ENCODE peak calls at places on chromosomes 3 and 15, in six cellular contexts. E, X, C, B, J and V are unnamed samples.

GRCh38 chr15:28934645-28935044 is 48.9 kb downstream of the APBA2 start:
- DNase-seq in E (no peak), C (no peak), B (peak), X (no peak), J (no peak), V (no peak)

GRCh38 chr3:10400749-10401495 is 80.0 kb upstream of the SEC13 start:
- DNase-seq in E (no peak), B (no peak), X (no peak), J (no peak), C (no peak), V (no peak)

GRCh38 chr15:91919014-91919534 is 65.6 kb downstream of the SLCO3A1 start:
- DNase-seq in B (no peak), X (no peak), E (no peak), J (no peak), C (no peak), V (no peak)

GRCh38 chr3:182789371-182789770 is 3.9 kb upstream of the ATP11B start:
- DNase-seq in B (no peak), J (no peak), X (no peak), E (no peak), C (peak), V (no peak)

GRCh38 chr3:18424213-18424861 is 802 bp downstream of the SATB1 start:
- DNase-seq in B (peak), E (no peak), J (no peak), X (no peak), C (peak), V (no peak)

GRCh38 chr3:123089611-123090301 is 22.9 kb downstream of the PDIA5 start:
- DNase-seq in J (no peak), X (no peak), E (no peak), C (peak), B (peak), V (no peak)

GRCh38 chr15:43292375-43293078 is 25.8 kb upstream of the TGM5 start:
- DNase-seq in J (no peak), C (no peak), E (no peak), X (no peak), B (no peak), V (no peak)

GRCh38 chr3:124811441-124811840 is 75.7 kb downstream of the ITGB5 start:
- DNase-seq in X (no peak), B (no peak), E (no peak), C (no peak), J (no peak), V (no peak)

GRCh38 chr15:64045106-64045435 is 1.2 kb downstream of the DAPK2 start:
- DNase-seq in X (no peak), J (no peak), C (no peak), E (no peak), B (no peak), V (no peak)

DNA sequence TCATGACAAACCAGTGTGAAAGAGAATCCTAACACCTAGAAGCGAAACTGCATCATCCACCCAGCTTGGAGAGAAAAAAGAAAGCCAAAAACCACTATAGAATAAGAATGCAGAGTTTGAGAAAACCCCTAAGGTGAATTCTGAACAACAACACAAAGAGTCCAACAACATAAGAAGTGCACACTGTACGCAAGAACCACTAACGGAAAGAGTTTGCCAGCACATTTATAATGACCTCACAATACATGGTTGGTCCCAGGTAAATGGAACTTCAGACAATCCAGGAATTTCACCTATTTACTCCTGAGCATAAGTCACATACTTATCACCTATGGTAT is 128.3 kb upstream of the BHLHE40 start:
- DNase-seq in J (no peak), C (no peak), B (no peak), E (no peak), X (no peak), V (no peak)
- H3K4me3 ChIP-seq in J (no peak), C (no peak), B (no peak), E (no peak), X (no peak), V (no peak)

GRCh38 chr3:159196316-159196715 is 394.5 kb downstream of the MFSD1 start:
- DNase-seq in X (no peak), C (no peak), B (no peak), E (no peak), J (no peak), V (no peak)

DNA sequence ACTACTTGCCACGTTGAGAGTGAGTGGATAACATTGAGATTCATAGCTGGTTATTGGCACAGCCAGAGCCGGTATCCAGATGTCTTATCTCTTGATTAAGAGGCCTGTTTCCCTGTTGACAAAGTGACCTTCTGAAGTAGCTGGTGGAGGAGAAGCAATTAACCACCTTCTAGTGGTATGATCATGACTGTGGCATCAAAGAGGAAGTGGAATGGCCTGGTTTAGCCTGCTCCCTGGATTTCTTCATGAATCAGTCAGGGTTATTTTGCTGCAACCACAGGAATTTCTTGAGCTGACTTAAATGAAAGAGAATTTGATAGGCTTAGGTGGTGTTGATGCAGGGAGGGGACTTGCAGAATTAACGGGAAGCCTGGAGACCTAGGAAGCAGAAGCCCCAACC is 398.3 kb downstream of the MFSD1 start:
- DNase-seq in J (no peak), B (no peak), X (peak), C (no peak), E (no peak), V (no peak)
- TF ChIP-seq POLR2AphosphoS5 in J (no peak), B (no peak), X (no peak), C (no peak), E (no peak), V (no peak)

GRCh38 chr15:55196011-55196410 is 730 bp downstream of the RSL24D1 start:
- DNase-seq in E (no peak), X (no peak), C (no peak), B (no peak), J (no peak), V (no peak)

GRCh38 chr15:55197719-55198118 is 978 bp upstream of the RSL24D1 start:
- DNase-seq in C (no peak), J (no peak), B (no peak), E (no peak), X (no peak), V (no peak)

GRCh38 chr15:55196458-55197361 is at the start of gene RSL24D1:
- DNase-seq in E (peak), C (peak), X (peak), J (peak), B (peak), V (peak)

GRCh38 chr15:55198706-55199105 is 2.0 kb upstream of the RSL24D1 start:
- DNase-seq in J (no peak), X (no peak), C (no peak), E (no peak), B (no peak), V (no peak)

DNA sequence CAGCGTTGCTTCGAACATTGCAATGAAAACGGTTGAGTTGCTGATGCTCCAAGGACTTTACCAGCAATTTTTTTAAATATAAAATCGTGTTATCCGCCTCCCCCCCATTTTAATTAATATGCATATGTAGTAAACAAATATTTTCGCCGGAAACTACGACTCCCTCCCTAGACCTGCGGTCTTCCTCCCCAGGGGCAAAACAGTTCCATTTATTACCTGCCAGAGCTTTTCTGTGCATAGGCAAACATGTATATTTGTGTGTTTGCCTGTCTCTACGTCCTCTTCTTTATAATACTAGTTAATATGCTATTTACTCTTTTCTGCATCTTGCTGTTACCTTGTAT is 593 bp upstream of the RSL24D1 start:
- DNase-seq in C (no peak), X (no peak), E (no peak), B (no peak), J (no peak), V (no peak)
- H3K4me3 ChIP-seq in C (peak), X (peak), E (peak), B (peak), J (peak), V (peak)

DNA sequence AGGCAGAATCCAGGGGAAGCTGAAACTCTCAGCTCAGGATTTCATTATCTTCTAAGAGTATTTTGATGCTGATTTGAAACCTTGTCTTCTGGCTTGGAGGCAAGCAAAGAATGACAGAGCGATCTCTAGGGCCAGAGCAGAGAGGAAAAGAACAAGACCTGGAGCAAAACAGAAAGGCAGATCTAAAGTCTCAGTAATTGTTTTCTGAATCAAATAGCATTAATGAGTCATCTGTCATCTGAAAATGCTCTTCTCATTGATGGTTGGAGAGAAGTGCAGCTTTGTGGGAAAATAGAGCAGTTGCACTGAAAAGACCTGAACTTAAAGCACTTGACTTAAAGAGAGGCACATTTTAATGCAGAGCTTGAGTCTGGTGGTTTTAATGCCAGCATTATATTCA is 386.0 kb downstream of the RAP2B start:
- DNase-seq in X (no peak), B (no peak), E (no peak), J (no peak), C (no peak), V (no peak)
- TF ChIP-seq POLR2AphosphoS5 in X (no peak), B (no peak), E (no peak), J (no peak), C (no peak), V (no peak)

DNA sequence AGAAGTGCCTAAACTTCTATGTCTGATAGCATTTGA is at the start of gene TP63:
- DNase-seq in E (no peak), X (no peak), C (no peak), J (no peak), B (no peak), V (no peak)
- H3K4me3 ChIP-seq in E (peak), X (no peak), C (no peak), J (no peak), B (no peak), V (no peak)

DNA sequence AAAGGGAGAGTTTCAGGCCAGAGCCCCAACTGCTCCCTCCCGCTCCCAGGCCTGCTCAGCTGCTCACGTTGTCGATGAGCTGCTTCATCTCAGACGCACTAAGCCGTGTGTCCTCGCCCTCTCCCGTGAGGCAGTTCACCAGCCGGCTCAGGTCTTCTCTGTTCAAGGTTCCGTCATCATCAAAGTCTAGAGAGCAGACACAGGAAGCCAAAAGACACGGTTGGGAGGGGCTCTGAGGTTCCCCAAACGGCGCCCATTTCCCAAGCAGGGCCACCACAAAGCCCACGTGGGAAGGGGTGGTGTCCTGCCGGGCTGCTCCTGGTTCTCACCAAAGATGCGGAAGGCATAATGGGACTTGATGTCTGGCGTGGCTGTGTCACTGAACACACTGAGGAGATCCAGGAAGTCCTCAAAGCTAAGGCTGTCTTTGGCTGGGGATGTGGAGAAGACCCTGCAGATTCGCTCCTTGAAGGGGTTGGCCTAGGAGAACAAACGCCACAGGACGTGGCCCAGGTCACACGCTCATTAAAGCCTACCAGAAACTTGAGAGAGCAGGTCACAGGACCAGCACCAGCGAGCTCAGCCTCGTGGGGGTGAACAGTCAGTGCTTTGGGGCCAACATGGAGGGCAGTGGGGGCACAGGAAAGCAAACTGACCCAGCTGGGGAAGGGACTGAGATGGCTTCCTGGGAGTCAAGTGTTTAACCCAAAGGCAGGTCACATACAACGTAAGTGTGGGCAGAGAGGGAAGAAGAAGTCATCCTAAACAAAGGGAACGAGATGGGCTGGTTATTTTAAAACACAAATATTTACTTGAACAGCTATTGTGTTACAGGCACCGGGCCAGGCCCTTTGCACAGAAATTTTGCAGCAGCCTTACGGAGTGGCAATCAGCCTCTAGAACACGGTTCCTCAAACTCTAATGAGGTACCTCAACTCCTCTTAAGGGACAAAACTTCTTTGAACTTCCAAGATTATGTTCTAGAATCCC is 2.4 kb downstream of the CIB1 start:
- DNase-seq in X (no peak), J (no peak), B (peak), C (peak), E (no peak), V (no peak)
- TF ChIP-seq POLR2AphosphoS5 in X (no peak), J (no peak), B (peak), C (peak), E (peak), V (peak)

GRCh38 chr3:168093229-168093628 is 2.5 kb downstream of the GOLIM4 start:
- DNase-seq in X (no peak), B (no peak), C (no peak), J (no peak), E (no peak), V (no peak)

GRCh38 chr3:168091961-168092360 is 3.8 kb downstream of the GOLIM4 start:
- DNase-seq in B (no peak), X (no peak), E (no peak), C (no peak), J (no peak), V (no peak)

GRCh38 chr3:168094580-168094876 is 1.2 kb downstream of the GOLIM4 start:
- DNase-seq in B (peak), E (no peak), C (no peak), J (peak), X (no peak), V (no peak)

GRCh38 chr3:168094877-168095610 is 680 bp downstream of the GOLIM4 start:
- DNase-seq in E (peak), J (peak), B (peak), X (peak), C (peak), V (no peak)

GRCh38 chr3:168093790-168094189 is 1.9 kb downstream of the GOLIM4 start:
- DNase-seq in E (no peak), X (no peak), B (no peak), J (no peak), C (no peak), V (no peak)
- H3K4me3 ChIP-seq in E (peak), X (no peak), B (no peak), J (peak), C (no peak), V (peak)

DNA sequence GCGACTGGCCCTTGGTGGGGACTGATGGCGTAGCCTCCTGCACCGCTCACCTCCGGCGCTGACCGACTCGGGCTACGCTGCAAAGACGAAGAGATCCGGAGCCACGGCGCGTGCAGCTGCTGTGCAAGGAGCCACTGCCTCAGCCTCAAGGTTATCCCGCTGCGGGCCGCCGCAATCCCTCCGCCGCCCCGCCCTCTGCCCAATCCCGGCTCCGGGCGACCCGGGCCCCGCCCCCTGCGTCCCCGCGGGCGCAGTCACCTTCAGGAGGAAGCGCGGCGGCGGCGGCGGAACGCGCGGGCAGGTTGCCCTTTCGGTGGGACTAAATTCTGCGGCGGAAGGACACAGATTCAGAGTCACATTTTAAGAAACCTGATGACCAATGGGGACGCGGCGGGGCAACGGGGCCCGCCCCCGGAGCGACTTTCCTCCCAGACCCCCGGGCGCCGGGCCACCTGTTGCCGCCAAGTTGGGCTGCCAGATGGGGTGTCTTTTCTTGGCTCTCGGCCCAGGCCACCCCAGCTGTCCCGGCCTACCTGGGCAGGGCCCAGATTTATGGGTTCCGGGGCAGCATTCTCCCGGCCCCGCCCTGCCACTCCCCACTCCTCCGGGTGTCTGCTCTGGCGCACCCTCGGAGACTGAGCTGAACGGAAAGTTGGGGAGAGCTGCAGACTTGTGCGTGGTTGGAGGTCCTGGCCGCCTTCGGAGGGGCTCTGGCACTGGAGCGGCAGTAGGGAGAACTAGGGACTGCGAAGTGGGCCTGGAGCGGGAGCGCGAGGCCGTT is at the start of gene PKM:
- DNase-seq in B (peak), X (peak), E (peak), J (peak), C (peak), V (no peak)
- TF ChIP-seq POLR2AphosphoS5 in B (peak), X (peak), E (peak), J (peak), C (peak), V (peak)

GRCh38 chr15:41775651-41776050 is 1.4 kb downstream of the MAPKBP1 start:
- DNase-seq in J (no peak), B (no peak), C (no peak), E (no peak), X (no peak), V (no peak)
- H3K4me3 ChIP-seq in J (peak), B (no peak), C (peak), E (peak), X (peak), V (peak)